ENCODE peak calls at places on chromosomes 7 and 10, in five cellular contexts. G, V, S, H and Z are unnamed samples.

GRCh38 chr10:1242975-1243374 is 186.8 kb downstream of the WDR37 start:
- DNase-seq in S (no peak), V (no peak), G (no peak), H (no peak), Z (no peak)

GRCh38 chr7:3404490-3404889 is 103.4 kb downstream of the SDK1 start:
- DNase-seq in H (no peak), S (no peak), V (no peak), G (no peak), Z (no peak)

GRCh38 chr7:2864204-2864985 is 20.3 kb upstream of the GNA12 start:
- DNase-seq in H (no peak), S (no peak), G (no peak), V (no peak), Z (no peak)

GRCh38 chr10:34547283-34547682 is 267.8 kb downstream of the PARD3 start:
- DNase-seq in V (no peak), H (no peak), S (no peak), G (no peak), Z (no peak)

GRCh38 chr10:80161321-80162084 is 29.0 kb downstream of the PLAC9 start:
- DNase-seq in H (no peak), G (no peak), V (no peak), S (no peak), Z (no peak)

GRCh38 chr10:36573246-36573645 is 552.2 kb upstream of the ANKRD30A start:
- DNase-seq in G (peak), V (no peak), H (no peak), S (no peak), Z (no peak)

GRCh38 chr7:29610031-29610490 is 46.4 kb downstream of the PRR15 start:
- DNase-seq in H (no peak), S (no peak), G (no peak), V (no peak), Z (no peak)

GRCh38 chr10:35821339-35821911 is 179.3 kb upstream of the FZD8 start:
- DNase-seq in G (no peak), V (no peak), H (no peak), S (no peak), Z (no peak)

GRCh38 chr10:118595064-118595420 is 406 bp downstream of the PRLHR start:
- DNase-seq in S (peak), G (no peak), H (no peak), V (no peak), Z (no peak)

GRCh38 chr10:70925377-70926214 is 37.2 kb upstream of the PCBD1 start:
- DNase-seq in G (no peak), S (peak), H (no peak), V (peak), Z (peak)

GRCh38 chr7:80508440-80508839 is 3.4 kb downstream of the GNAT3 start:
- DNase-seq in H (no peak), G (no peak), V (no peak), S (no peak), Z (no peak)

GRCh38 chr10:114470956-114471905 is 66.9 kb upstream of the AFAP1L2 start:
- DNase-seq in H (peak), G (peak), V (peak), S (peak), Z (peak)

GRCh38 chr10:121774404-121774803 is 153.4 kb downstream of the ATE1 start:
- DNase-seq in H (no peak), V (no peak), S (no peak), G (no peak), Z (no peak)

GRCh38 chr7:2063562-2064360 is 169.0 kb downstream of the MAD1L1 start:
- DNase-seq in V (no peak), H (no peak), S (no peak), G (no peak), Z (peak)

GRCh38 chr7:105298439-105298894 is 90.3 kb downstream of the SRPK2 start:
- DNase-seq in H (no peak), G (no peak), S (peak), V (no peak), Z (no peak)

GRCh38 chr7:30977896-30978564 is 14.3 kb downstream of the GHRHR start:
- DNase-seq in G (no peak), S (peak), H (no peak), V (no peak), Z (no peak)